ENCODE peak calls at places on chromosomes 7 and 10, in seven cellular contexts. X, I, M, H, W, K and D are unnamed samples.
A peak's percentile ranks its signal among the peaks of the same experiment; 100 is the strongest.

GRCh38 chr7:67019562-67020390 is 23.1 kb downstream of the TYW1 start:
- DNase-seq in X (no peak), I (peak; percentile 73), M (no peak), H (peak; percentile 54), W (no peak), K (no peak), D (peak; percentile 21)

GRCh38 chr10:90969947-90970673 is 49.2 kb upstream of the ANKRD1 start:
- DNase-seq in X (no peak), I (peak; percentile 71), M (no peak), H (no peak), W (no peak), K (no peak), D (no peak)

GRCh38 chr7:150973571-150974451 is 4.3 kb downstream of the KCNH2 start:
- DNase-seq in X (no peak), I (no peak), M (peak; percentile 79), H (peak; percentile 78), W (no peak), K (peak; percentile 89), D (no peak)

GRCh38 chr10:16274911-16275310 is 161.9 kb upstream of the PTER start:
- DNase-seq in X (no peak), I (no peak), M (no peak), H (no peak), W (no peak), K (no peak), D (no peak)

GRCh38 chr7:40598915-40599314 is 464.1 kb downstream of the SUGCT start:
- DNase-seq in X (no peak), I (no peak), M (no peak), H (no peak), W (no peak), K (no peak), D (no peak)

GRCh38 chr10:22345301-22346086 is at the start of gene SPAG6:
- DNase-seq in X (no peak), I (no peak), M (no peak), H (peak; percentile 70), W (no peak), K (peak; percentile 90), D (no peak)

GRCh38 chr10:44757551-44758205 is 153.5 kb upstream of the TMEM72 start:
- DNase-seq in X (no peak), I (no peak), M (no peak), H (no peak), W (no peak), K (no peak), D (no peak)

GRCh38 chr7:84982199-84982598 is 204.7 kb downstream of the SEMA3D start:
- DNase-seq in X (no peak), I (peak; percentile 33), M (no peak), H (no peak), W (no peak), K (no peak), D (no peak)

GRCh38 chr10:69439350-69439739 is 11.9 kb upstream of the TSPAN15 start:
- DNase-seq in X (peak; percentile 47), I (peak; percentile 81), M (no peak), H (no peak), W (no peak), K (no peak), D (no peak)

GRCh38 chr7:140165422-140165821 is 11.4 kb downstream of the KDM7A start:
- DNase-seq in X (peak; percentile 72), I (peak; percentile 75), M (no peak), H (no peak), W (no peak), K (no peak), D (no peak)

GRCh38 chr7:69476416-69476815 is 121.9 kb upstream of the AUTS2 start:
- DNase-seq in X (no peak), I (no peak), M (no peak), H (no peak), W (no peak), K (no peak), D (no peak)

GRCh38 chr10:8778713-8779112 is 724.2 kb downstream of the GATA3 start:
- DNase-seq in X (peak; percentile 3), I (no peak), M (no peak), H (no peak), W (no peak), K (no peak), D (no peak)

GRCh38 chr10:22022257-22023051 is 18.9 kb upstream of the DNAJC1 start:
- DNase-seq in X (no peak), I (no peak), M (no peak), H (no peak), W (no peak), K (no peak), D (peak; percentile 65)

GRCh38 chr10:4532467-4532866 is 293.5 kb upstream of the AKR1E2 start:
- DNase-seq in X (no peak), I (peak; percentile 61), M (no peak), H (no peak), W (no peak), K (no peak), D (no peak)

GRCh38 chr10:22611425-22612111 is 102.8 kb downstream of the PIP4K2A start:
- DNase-seq in X (no peak), I (no peak), M (no peak), H (no peak), W (no peak), K (no peak), D (no peak)

GRCh38 chr10:64115913-64116643 is 594.9 kb downstream of the REEP3 start:
- DNase-seq in X (no peak), I (no peak), M (no peak), H (peak; percentile 2), W (no peak), K (no peak), D (peak; percentile 19)

GRCh38 chr7:39560398-39560797 is 5.8 kb upstream of the YAE1 start:
- DNase-seq in X (no peak), I (no peak), M (no peak), H (no peak), W (no peak), K (no peak), D (no peak)

GRCh38 chr10:78292987-78293865 is 259.6 kb downstream of the RPS24 start:
- DNase-seq in X (no peak), I (no peak), M (peak; percentile 17), H (no peak), W (no peak), K (no peak), D (no peak)

GRCh38 chr7:26958834-26959233 is 94.4 kb upstream of the SKAP2 start:
- DNase-seq in X (no peak), I (peak; percentile 89), M (no peak), H (no peak), W (no peak), K (no peak), D (no peak)

GRCh38 chr10:122164028-122164601 is 107.0 kb upstream of the BTBD16 start:
- DNase-seq in X (no peak), I (no peak), M (peak; percentile 26), H (peak; percentile 23), W (no peak), K (no peak), D (no peak)

GRCh38 chr7:76281006-76281705 is 21.3 kb upstream of the HSPB1 start:
- DNase-seq in X (no peak), I (no peak), M (no peak), H (no peak), W (no peak), K (no peak), D (peak; percentile 40)

GRCh38 chr7:127995866-127996215 is 35.4 kb downstream of the LRRC4 start:
- DNase-seq in X (no peak), I (no peak), M (no peak), H (no peak), W (no peak), K (no peak), D (peak; percentile 63)

GRCh38 chr10:103666751-103667150 is 173.2 kb downstream of the NEURL1 start:
- DNase-seq in X (no peak), I (no peak), M (no peak), H (no peak), W (no peak), K (no peak), D (no peak)

GRCh38 chr10:131818510-131819234 is 82.1 kb upstream of the PPP2R2D start:
- DNase-seq in X (no peak), I (no peak), M (no peak), H (no peak), W (no peak), K (no peak), D (no peak)

GRCh38 chr7:98626393-98627061 is 9.4 kb downstream of the NPTX2 start:
- DNase-seq in X (no peak), I (no peak), M (no peak), H (peak; percentile 2), W (no peak), K (no peak), D (no peak)

GRCh38 chr7:116569737-116570136 is 44.9 kb downstream of the CAV1 start:
- DNase-seq in X (no peak), I (peak; percentile 98), M (no peak), H (no peak), W (no peak), K (no peak), D (no peak)

GRCh38 chr10:124126711-124127385 is 33.5 kb upstream of the CHST15 start:
- DNase-seq in X (no peak), I (no peak), M (no peak), H (no peak), W (no peak), K (no peak), D (no peak)

GRCh38 chr7:93890041-93890463 is 501 bp downstream of the TFPI2 start:
- DNase-seq in X (no peak), I (peak; percentile 54), M (no peak), H (peak; percentile 40), W (no peak), K (no peak), D (peak; percentile 22)

GRCh38 chr7:156942708-156943090 is 6.8 kb upstream of the NOM1 start:
- DNase-seq in X (no peak), I (no peak), M (no peak), H (no peak), W (no peak), K (no peak), D (peak; percentile 22)

GRCh38 chr10:21208666-21209316 is 311.7 kb upstream of the NEBL start:
- DNase-seq in X (no peak), I (no peak), M (no peak), H (no peak), W (no peak), K (no peak), D (no peak)

GRCh38 chr7:41579961-41580935 is 122.6 kb downstream of the INHBA start:
- DNase-seq in X (peak; percentile 62), I (peak; percentile 97), M (no peak), H (no peak), W (no peak), K (no peak), D (no peak)

GRCh38 chr10:37856881-37857286 is 526 bp downstream of the ZNF248 start:
- DNase-seq in X (peak; percentile 1), I (peak; percentile 23), M (peak; percentile 28), H (peak; percentile 28), W (no peak), K (no peak), D (peak; percentile 68)

GRCh38 chr7:29622335-29623265 is 59.0 kb downstream of the PRR15 start:
- DNase-seq in X (peak; percentile 74), I (peak; percentile 96), M (peak; percentile 54), H (no peak), W (no peak), K (no peak), D (peak; percentile 27)

GRCh38 chr10:118569241-118569881 is 26.1 kb downstream of the PRLHR start:
- DNase-seq in X (no peak), I (peak; percentile 47), M (no peak), H (no peak), W (no peak), K (no peak), D (no peak)

GRCh38 chr10:11017575-11018425 is at the start of gene CELF2:
- DNase-seq in X (no peak), I (peak; percentile 24), M (peak; percentile 24), H (peak; percentile 34), W (peak; percentile 41), K (no peak), D (peak; percentile 17)

GRCh38 chr7:17075601-17076000 is 193.8 kb upstream of the AGR3 start:
- DNase-seq in X (no peak), I (no peak), M (no peak), H (no peak), W (no peak), K (no peak), D (no peak)